ENCODE peak calls at places on chromosomes 11 and 22, in five cellular contexts. One of them, this sample, is unnamed.

GRCh38 chr11:84924290-84924689 is 702.9 kb downstream of the DLG2 start:
- DNase-seq in IMR-90: no peak
- DNase-seq in HAP-1: peak; percentile 34
- DNase-seq in right lobe of liver: no peak
- DNase-seq in CD4-positive, CD25-positive, alpha-beta regulatory T cell: no peak
- DNase-seq in this sample: no peak

GRCh38 chr11:130650456-130651068 is 202.1 kb downstream of the ADAMTS15 start:
- DNase-seq in IMR-90: peak; percentile 59
- DNase-seq in HAP-1: no peak
- DNase-seq in right lobe of liver: no peak
- DNase-seq in CD4-positive, CD25-positive, alpha-beta regulatory T cell: no peak
- DNase-seq in this sample: no peak

GRCh38 chr11:102171101-102171500 is 60.9 kb downstream of the YAP1 start:
- DNase-seq in CD4-positive, CD25-positive, alpha-beta regulatory T cell: no peak
- DNase-seq in right lobe of liver: no peak
- DNase-seq in IMR-90: peak; percentile 85
- DNase-seq in HAP-1: no peak
- DNase-seq in this sample: no peak

GRCh38 chr11:98734686-98735085 is 286.1 kb upstream of the CNTN5 start:
- DNase-seq in HAP-1: no peak
- DNase-seq in CD4-positive, CD25-positive, alpha-beta regulatory T cell: no peak
- DNase-seq in IMR-90: no peak
- DNase-seq in right lobe of liver: no peak
- DNase-seq in this sample: no peak

GRCh38 chr22:48710410-48710809 is 1117.3 kb downstream of the BRD1 start:
- DNase-seq in CD4-positive, CD25-positive, alpha-beta regulatory T cell: no peak
- DNase-seq in right lobe of liver: no peak
- DNase-seq in IMR-90: no peak
- DNase-seq in HAP-1: no peak
- DNase-seq in this sample: no peak

GRCh38 chr11:59769086-59769485 is 13.9 kb downstream of the STX3 start:
- DNase-seq in right lobe of liver: no peak
- DNase-seq in CD4-positive, CD25-positive, alpha-beta regulatory T cell: no peak
- DNase-seq in HAP-1: no peak
- DNase-seq in IMR-90: no peak
- DNase-seq in this sample: no peak

GRCh38 chr11:130188585-130189347 is 29.2 kb downstream of the ST14 start:
- DNase-seq in HAP-1: no peak
- DNase-seq in IMR-90: no peak
- DNase-seq in CD4-positive, CD25-positive, alpha-beta regulatory T cell: no peak
- DNase-seq in right lobe of liver: no peak
- DNase-seq in this sample: no peak

GRCh38 chr11:59186130-59186594 is 14.2 kb downstream of the DTX4 start:
- DNase-seq in CD4-positive, CD25-positive, alpha-beta regulatory T cell: peak; percentile 20
- DNase-seq in right lobe of liver: no peak
- DNase-seq in HAP-1: peak; percentile 13
- DNase-seq in IMR-90: no peak
- DNase-seq in this sample: no peak

GRCh38 chr22:24578355-24579241 is 14.3 kb downstream of the LRRC75B start:
- DNase-seq in CD4-positive, CD25-positive, alpha-beta regulatory T cell: no peak
- DNase-seq in HAP-1: no peak
- DNase-seq in right lobe of liver: no peak
- DNase-seq in IMR-90: peak; percentile 20
- DNase-seq in this sample: no peak

GRCh38 chr11:60700689-60701508 is 1.5 kb downstream of the MS4A8 start:
- DNase-seq in HAP-1: peak; percentile 60
- DNase-seq in right lobe of liver: no peak
- DNase-seq in IMR-90: no peak
- DNase-seq in CD4-positive, CD25-positive, alpha-beta regulatory T cell: no peak
- DNase-seq in this sample: no peak

GRCh38 chr11:80616070-80616800 is 1175.4 kb upstream of the TENM4 start:
- DNase-seq in right lobe of liver: no peak
- DNase-seq in CD4-positive, CD25-positive, alpha-beta regulatory T cell: no peak
- DNase-seq in HAP-1: no peak
- DNase-seq in IMR-90: no peak
- DNase-seq in this sample: no peak

GRCh38 chr11:70471254-70471653 is 72.9 kb downstream of the CTTN start:
- DNase-seq in right lobe of liver: no peak
- DNase-seq in CD4-positive, CD25-positive, alpha-beta regulatory T cell: no peak
- DNase-seq in HAP-1: peak; percentile 70
- DNase-seq in IMR-90: no peak
- DNase-seq in this sample: peak; percentile 28

GRCh38 chr11:119803139-119803538 is 74.1 kb upstream of the NECTIN1 start:
- DNase-seq in IMR-90: no peak
- DNase-seq in HAP-1: no peak
- DNase-seq in CD4-positive, CD25-positive, alpha-beta regulatory T cell: no peak
- DNase-seq in right lobe of liver: no peak
- DNase-seq in this sample: no peak

GRCh38 chr11:72704783-72705287 is 30.6 kb upstream of the PDE2A start:
- DNase-seq in IMR-90: no peak
- DNase-seq in HAP-1: peak; percentile 5
- DNase-seq in right lobe of liver: no peak
- DNase-seq in CD4-positive, CD25-positive, alpha-beta regulatory T cell: no peak
- DNase-seq in this sample: no peak

GRCh38 chr11:72704028-72704782 is 30.0 kb upstream of the PDE2A start:
- DNase-seq in IMR-90: no peak
- DNase-seq in CD4-positive, CD25-positive, alpha-beta regulatory T cell: no peak
- DNase-seq in HAP-1: no peak
- DNase-seq in right lobe of liver: no peak
- DNase-seq in this sample: no peak

GRCh38 chr11:72702842-72703241 is 28.6 kb upstream of the PDE2A start:
- DNase-seq in CD4-positive, CD25-positive, alpha-beta regulatory T cell: no peak
- DNase-seq in HAP-1: no peak
- DNase-seq in IMR-90: no peak
- DNase-seq in right lobe of liver: no peak
- DNase-seq in this sample: no peak

GRCh38 chr11:72702096-72702495 is 27.9 kb upstream of the PDE2A start:
- DNase-seq in right lobe of liver: no peak
- DNase-seq in HAP-1: no peak
- DNase-seq in IMR-90: no peak
- DNase-seq in CD4-positive, CD25-positive, alpha-beta regulatory T cell: no peak
- DNase-seq in this sample: no peak

GRCh38 chr11:72703281-72704008 is 29.2 kb upstream of the PDE2A start:
- DNase-seq in HAP-1: no peak
- DNase-seq in right lobe of liver: no peak
- DNase-seq in IMR-90: peak; percentile 63
- DNase-seq in CD4-positive, CD25-positive, alpha-beta regulatory T cell: no peak
- DNase-seq in this sample: peak; percentile 43
- H3K36me3 ChIP-seq in HAP-1: peaks cover 20% of the 10 kb centered on the region
- H3K36me3 ChIP-seq in right lobe of liver: peaks cover 75% of the 10 kb centered on the region
- H3K36me3 ChIP-seq in IMR-90: peaks cover 73% of the 10 kb centered on the region
- H3K36me3 ChIP-seq in CD4-positive, CD25-positive, alpha-beta regulatory T cell: peaks cover 84% of the 10 kb centered on the region
- H3K36me3 ChIP-seq in this sample: peaks cover 53% of the 10 kb centered on the region

DNA sequence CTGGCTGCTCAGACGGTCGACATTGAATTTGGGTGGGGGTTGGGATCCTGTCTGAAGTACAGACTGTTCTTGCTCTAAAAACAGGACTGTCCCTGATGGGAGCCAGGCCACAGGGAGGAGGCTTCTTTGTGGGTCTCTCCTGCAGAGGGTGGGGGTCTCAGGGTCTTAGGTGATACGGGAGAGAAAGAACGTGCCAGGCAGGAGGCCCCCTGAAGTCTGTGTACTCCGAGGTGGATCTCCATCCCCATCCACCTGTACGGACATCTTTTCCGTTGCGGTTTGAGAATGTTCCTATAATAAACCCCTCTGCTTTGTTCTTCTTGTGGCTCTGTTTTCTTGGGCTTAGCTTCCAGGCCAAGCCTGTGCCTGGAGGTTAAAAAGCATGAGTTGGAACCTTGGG is 15.9 kb downstream of the PSMD13 start:
- DNase-seq in IMR-90: no peak
- DNase-seq in HAP-1: no peak
- DNase-seq in CD4-positive, CD25-positive, alpha-beta regulatory T cell: no peak
- DNase-seq in right lobe of liver: no peak
- DNase-seq in this sample: no peak
- H3K36me3 ChIP-seq in IMR-90: peaks cover 41% of the 10 kb centered on the region
- H3K36me3 ChIP-seq in HAP-1: peaks cover 57% of the 10 kb centered on the region
- H3K36me3 ChIP-seq in CD4-positive, CD25-positive, alpha-beta regulatory T cell: peaks cover 54% of the 10 kb centered on the region
- H3K36me3 ChIP-seq in right lobe of liver: peaks cover 54% of the 10 kb centered on the region
- H3K36me3 ChIP-seq in this sample: peaks cover 51% of the 10 kb centered on the region

GRCh38 chr11:47489395-47489755 is 40.4 kb upstream of the RAPSN start:
- DNase-seq in IMR-90: peak; percentile 82
- DNase-seq in HAP-1: no peak
- DNase-seq in right lobe of liver: no peak
- DNase-seq in CD4-positive, CD25-positive, alpha-beta regulatory T cell: no peak
- DNase-seq in this sample: no peak
- H3K36me3 ChIP-seq in IMR-90: peaks cover 16% of the 10 kb centered on the region
- H3K36me3 ChIP-seq in HAP-1: peaks cover 40% of the 10 kb centered on the region
- H3K36me3 ChIP-seq in right lobe of liver: peaks cover 25% of the 10 kb centered on the region
- H3K36me3 ChIP-seq in CD4-positive, CD25-positive, alpha-beta regulatory T cell: peaks cover 55% of the 10 kb centered on the region
- H3K36me3 ChIP-seq in this sample: peaks cover 27% of the 10 kb centered on the region

GRCh38 chr11:116871248-116871647 is 33.8 kb upstream of the APOA1 start:
- DNase-seq in IMR-90: peak; percentile 90
- DNase-seq in CD4-positive, CD25-positive, alpha-beta regulatory T cell: no peak
- DNase-seq in right lobe of liver: no peak
- DNase-seq in HAP-1: no peak
- DNase-seq in this sample: peak; percentile 78

GRCh38 chr11:116868066-116868465 is 30.6 kb upstream of the APOA1 start:
- DNase-seq in HAP-1: no peak
- DNase-seq in IMR-90: no peak
- DNase-seq in right lobe of liver: no peak
- DNase-seq in CD4-positive, CD25-positive, alpha-beta regulatory T cell: no peak
- DNase-seq in this sample: no peak

GRCh38 chr11:116869610-116870009 is 32.2 kb upstream of the APOA1 start:
- DNase-seq in HAP-1: no peak
- DNase-seq in right lobe of liver: no peak
- DNase-seq in CD4-positive, CD25-positive, alpha-beta regulatory T cell: no peak
- DNase-seq in IMR-90: no peak
- DNase-seq in this sample: no peak

GRCh38 chr11:116867619-116868018 is 30.2 kb upstream of the APOA1 start:
- DNase-seq in CD4-positive, CD25-positive, alpha-beta regulatory T cell: no peak
- DNase-seq in right lobe of liver: no peak
- DNase-seq in IMR-90: no peak
- DNase-seq in HAP-1: no peak
- DNase-seq in this sample: no peak

DNA sequence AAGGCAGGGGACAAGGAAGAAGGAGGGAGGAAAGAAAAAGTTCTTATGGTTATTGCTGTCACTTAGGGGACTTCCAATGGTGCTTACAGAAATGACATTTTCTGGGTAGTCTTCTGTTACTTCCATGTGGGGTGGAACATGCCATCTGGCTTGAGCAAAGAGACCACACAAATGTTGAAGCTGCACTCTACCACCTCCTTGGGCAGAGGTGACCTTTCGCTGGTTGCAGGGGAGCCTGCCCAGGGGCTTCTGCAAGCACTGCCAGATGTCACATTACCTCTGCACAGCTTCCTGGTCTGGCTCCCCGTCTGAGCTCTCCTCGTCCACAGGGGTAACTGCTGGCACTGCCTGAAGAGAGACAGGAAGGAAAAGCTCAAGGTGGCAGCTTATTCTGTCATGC is 32.6 kb upstream of the APOA1 start:
- DNase-seq in IMR-90: no peak
- DNase-seq in CD4-positive, CD25-positive, alpha-beta regulatory T cell: no peak
- DNase-seq in right lobe of liver: no peak
- DNase-seq in HAP-1: no peak
- DNase-seq in this sample: no peak
- H3K36me3 ChIP-seq in IMR-90: peaks cover 33% of the 10 kb centered on the region
- H3K36me3 ChIP-seq in CD4-positive, CD25-positive, alpha-beta regulatory T cell: peaks cover 83% of the 10 kb centered on the region
- H3K36me3 ChIP-seq in right lobe of liver: peaks cover 58% of the 10 kb centered on the region
- H3K36me3 ChIP-seq in HAP-1: peaks cover 9% of the 10 kb centered on the region
- H3K36me3 ChIP-seq in this sample: no peaks in the 10 kb centered on the region

GRCh38 chr11:10413268-10413667 is 41.8 kb upstream of the AMPD3 start:
- DNase-seq in HAP-1: no peak
- DNase-seq in CD4-positive, CD25-positive, alpha-beta regulatory T cell: peak; percentile 4
- DNase-seq in right lobe of liver: no peak
- DNase-seq in IMR-90: peak; percentile 22
- DNase-seq in this sample: peak; percentile 36
- H3K36me3 ChIP-seq in HAP-1: no peaks in the 10 kb centered on the region
- H3K36me3 ChIP-seq in CD4-positive, CD25-positive, alpha-beta regulatory T cell: no peaks in the 10 kb centered on the region
- H3K36me3 ChIP-seq in right lobe of liver: no peaks in the 10 kb centered on the region
- H3K36me3 ChIP-seq in IMR-90: no peaks in the 10 kb centered on the region
- H3K36me3 ChIP-seq in this sample: no peaks in the 10 kb centered on the region

DNA sequence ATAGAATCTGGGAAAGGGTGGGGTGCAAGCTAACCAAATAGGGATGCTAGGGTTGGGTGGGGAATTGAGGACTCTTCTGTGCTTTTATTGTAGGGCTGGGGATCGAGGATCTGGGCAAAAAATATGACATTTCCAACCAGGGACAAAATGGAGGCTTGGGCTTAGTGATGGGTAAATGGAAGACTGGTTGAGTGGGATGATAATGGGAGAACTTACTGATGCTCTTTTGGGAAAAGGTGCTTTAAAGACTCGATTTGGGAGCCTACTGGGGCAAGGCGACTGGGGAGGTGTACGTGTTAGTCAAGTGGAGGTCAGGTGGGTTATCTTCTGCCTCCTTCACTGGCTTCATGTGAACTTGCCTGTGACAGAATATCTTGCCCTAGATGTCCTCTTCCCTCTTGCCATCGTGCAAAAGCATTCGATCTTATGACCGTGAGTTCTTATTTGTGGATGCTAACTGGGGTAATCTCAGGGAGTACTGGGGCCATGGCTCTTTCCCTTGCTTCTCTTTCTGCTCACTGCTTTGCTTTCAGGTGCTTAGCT is 10.4 kb upstream of the RBM4 start:
- DNase-seq in CD4-positive, CD25-positive, alpha-beta regulatory T cell: no peak
- DNase-seq in HAP-1: no peak
- DNase-seq in IMR-90: no peak
- DNase-seq in right lobe of liver: no peak
- DNase-seq in this sample: no peak
- H3K36me3 ChIP-seq in CD4-positive, CD25-positive, alpha-beta regulatory T cell: peaks cover 84% of the 10 kb centered on the region
- H3K36me3 ChIP-seq in HAP-1: peaks cover 88% of the 10 kb centered on the region
- H3K36me3 ChIP-seq in IMR-90: peaks cover 67% of the 10 kb centered on the region
- H3K36me3 ChIP-seq in right lobe of liver: peaks cover 64% of the 10 kb centered on the region
- H3K36me3 ChIP-seq in this sample: peaks cover 72% of the 10 kb centered on the region